ENCODE peak calls at places on chromosomes 2 and 18, in four cellular contexts. One of them, this sample, is unnamed.
A peak's percentile ranks its signal among the peaks of the same experiment; 100 is the strongest.

GRCh38 chr2:71933467-71934319 is 214.0 kb downstream of the CYP26B1 start:
- DNase-seq in lower lobe of right lung: no peak
- DNase-seq in PC-3: peak; percentile 39
- DNase-seq in HCT116: peak; percentile 28
- DNase-seq in this sample: no peak

GRCh38 chr18:50277935-50278334 is 3.4 kb downstream of the MBD1 start:
- DNase-seq in lower lobe of right lung: no peak
- DNase-seq in PC-3: peak; percentile 45
- DNase-seq in HCT116: no peak
- DNase-seq in this sample: peak; percentile 72

GRCh38 chr18:58669731-58670379 is 1.4 kb upstream of the MALT1 start:
- DNase-seq in lower lobe of right lung: no peak
- DNase-seq in PC-3: peak; percentile 95
- DNase-seq in HCT116: peak; percentile 78
- DNase-seq in this sample: peak; percentile 63

GRCh38 chr2:40554665-40555294 is 102.9 kb upstream of the SLC8A1 start:
- DNase-seq in lower lobe of right lung: peak; percentile 46
- DNase-seq in PC-3: peak; percentile 81
- DNase-seq in HCT116: peak; percentile 27
- DNase-seq in this sample: peak; percentile 15

GRCh38 chr2:226378733-226379132 is 420.9 kb downstream of the IRS1 start:
- DNase-seq in lower lobe of right lung: no peak
- DNase-seq in PC-3: peak; percentile 81
- DNase-seq in HCT116: no peak
- DNase-seq in this sample: no peak

GRCh38 chr2:145931836-145932352 is 1412.0 kb upstream of the ZEB2 start:
- DNase-seq in lower lobe of right lung: no peak
- DNase-seq in PC-3: no peak
- DNase-seq in HCT116: no peak
- DNase-seq in this sample: no peak

GRCh38 chr2:218566296-218566695 is 1.9 kb downstream of the USP37 start:
- DNase-seq in lower lobe of right lung: no peak
- DNase-seq in PC-3: no peak
- DNase-seq in HCT116: no peak
- DNase-seq in this sample: no peak

GRCh38 chr18:28801876-28802275 is 624.9 kb upstream of the CDH2 start:
- DNase-seq in lower lobe of right lung: no peak
- DNase-seq in PC-3: no peak
- DNase-seq in HCT116: no peak
- DNase-seq in this sample: no peak

GRCh38 chr2:186129767-186130581 is 356.1 kb upstream of the ZC3H15 start:
- DNase-seq in lower lobe of right lung: no peak
- DNase-seq in PC-3: peak; percentile 87
- DNase-seq in HCT116: peak; percentile 42
- DNase-seq in this sample: no peak
- H3K27ac ChIP-seq in lower lobe of right lung: no peak overlapping the region
- H3K27ac ChIP-seq in PC-3: peak overlapping the region; percentile 87
- H3K27ac ChIP-seq in HCT116: peak overlapping the region; percentile 18
- H3K27ac ChIP-seq in this sample: no peak overlapping the region

DNA sequence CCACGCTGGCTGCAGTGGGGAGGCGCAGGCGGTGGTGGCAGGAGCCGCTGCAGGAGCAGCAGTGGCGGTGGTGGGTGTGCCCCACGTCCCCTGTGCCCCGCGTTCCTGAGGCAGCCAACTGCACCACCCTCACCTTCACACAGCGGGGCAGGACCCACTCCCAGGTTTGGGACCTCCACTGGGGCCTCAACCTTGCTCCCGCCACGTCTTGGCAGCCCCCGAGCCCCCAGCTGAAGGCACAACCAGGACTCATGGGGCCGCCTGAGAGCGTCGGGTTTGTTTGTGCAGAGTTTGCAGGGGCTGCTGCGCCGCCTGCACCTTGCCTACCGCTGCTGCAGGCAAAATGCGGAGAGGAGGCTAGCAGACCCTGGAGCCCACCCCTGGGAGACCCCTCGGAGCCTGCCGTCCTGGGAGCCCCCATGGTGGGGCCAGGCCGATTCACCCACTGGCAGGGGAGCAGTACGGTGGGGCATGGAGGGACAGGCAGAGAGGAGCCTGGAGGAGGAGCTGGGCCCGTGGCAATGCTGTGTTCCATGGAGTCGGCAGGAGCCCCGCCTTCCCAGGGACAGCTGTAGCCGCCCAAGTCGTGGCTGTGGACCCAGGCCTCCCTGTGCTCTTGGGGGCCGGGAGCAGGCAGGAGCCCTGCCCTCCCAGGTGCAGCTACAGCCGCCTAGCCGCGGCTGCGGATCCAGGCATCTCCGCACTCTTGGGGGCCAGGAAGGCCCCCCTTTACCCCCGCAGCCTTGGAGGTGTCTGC is 14.7 kb upstream of the EML6 start:
- DNase-seq in lower lobe of right lung: peak; percentile 60
- DNase-seq in PC-3: no peak
- DNase-seq in HCT116: no peak
- DNase-seq in this sample: no peak
- TF ChIP-seq CTCF in lower lobe of right lung: no peak
- TF ChIP-seq CTCF in PC-3: no peak
- TF ChIP-seq CTCF in HCT116: no peak
- TF ChIP-seq CTCF in this sample: no peak

GRCh38 chr2:54617409-54617808 is 106.1 kb upstream of the EML6 start:
- DNase-seq in lower lobe of right lung: no peak
- DNase-seq in PC-3: no peak
- DNase-seq in HCT116: no peak
- DNase-seq in this sample: no peak

GRCh38 chr2:54615832-54616534 is 107.5 kb upstream of the EML6 start:
- DNase-seq in lower lobe of right lung: no peak
- DNase-seq in PC-3: no peak
- DNase-seq in HCT116: no peak
- DNase-seq in this sample: no peak

GRCh38 chr2:54619660-54620231 is 103.7 kb upstream of the EML6 start:
- DNase-seq in lower lobe of right lung: no peak
- DNase-seq in PC-3: no peak
- DNase-seq in HCT116: no peak
- DNase-seq in this sample: no peak

GRCh38 chr2:54620948-54621347 is 102.5 kb upstream of the EML6 start:
- DNase-seq in lower lobe of right lung: no peak
- DNase-seq in PC-3: no peak
- DNase-seq in HCT116: no peak
- DNase-seq in this sample: no peak

DNA sequence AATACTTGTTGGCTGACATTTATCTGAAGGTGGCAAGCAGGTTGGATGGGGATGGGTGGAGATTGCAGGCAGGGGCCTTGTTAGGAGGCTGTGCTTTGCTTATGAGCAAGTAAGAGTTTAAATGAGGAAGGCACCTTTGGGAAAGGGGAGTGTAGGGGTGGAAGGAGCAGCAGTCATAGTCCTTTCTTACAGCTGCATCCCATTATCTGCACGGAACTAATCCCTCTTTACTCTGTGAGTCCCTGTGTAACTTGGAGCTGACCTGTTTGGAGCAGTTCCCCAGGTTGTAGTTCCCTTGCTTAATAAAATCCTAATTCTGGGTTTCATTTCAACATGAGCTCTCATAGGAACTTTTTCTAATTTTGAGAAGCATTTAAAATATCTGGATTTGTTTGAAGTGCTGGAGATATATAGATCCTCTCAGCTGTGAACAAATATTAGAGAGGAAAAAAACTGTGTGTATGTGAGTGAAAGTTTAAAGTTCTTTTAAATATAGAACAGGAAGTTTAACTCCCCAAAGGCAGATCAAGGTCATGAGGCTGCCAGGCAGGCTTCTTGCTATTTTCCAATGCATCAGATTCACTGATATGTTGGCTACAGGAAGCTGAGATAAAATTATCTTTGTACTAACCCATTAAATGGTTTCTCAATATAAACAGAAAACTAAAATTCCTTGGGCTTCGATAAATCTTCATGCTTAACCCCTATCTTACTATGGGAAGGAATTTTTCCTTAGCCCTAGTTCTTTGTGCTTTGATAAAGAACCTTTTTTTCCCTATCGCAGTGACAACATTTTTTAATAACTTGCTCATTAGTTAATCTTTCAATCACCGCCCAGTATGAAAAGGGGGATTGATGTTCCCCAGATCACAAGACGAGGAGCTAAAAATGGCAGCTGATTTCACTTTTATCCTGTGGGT is 104.6 kb upstream of the EML6 start:
- DNase-seq in lower lobe of right lung: no peak
- DNase-seq in PC-3: no peak
- DNase-seq in HCT116: no peak
- DNase-seq in this sample: no peak
- H3K27ac ChIP-seq in lower lobe of right lung: peak overlapping the region; percentile 37
- H3K27ac ChIP-seq in PC-3: no peak overlapping the region
- H3K27ac ChIP-seq in HCT116: no peak overlapping the region
- H3K27ac ChIP-seq in this sample: no peak overlapping the region

GRCh38 chr2:233448220-233448559 is 93.9 kb downstream of the DGKD start:
- DNase-seq in lower lobe of right lung: no peak
- DNase-seq in PC-3: peak; percentile 17
- DNase-seq in HCT116: no peak
- DNase-seq in this sample: no peak
- TF ChIP-seq CTCF in lower lobe of right lung: no peak
- TF ChIP-seq CTCF in PC-3: peak; percentile 50
- TF ChIP-seq CTCF in HCT116: peak; percentile 6
- TF ChIP-seq CTCF in this sample: no peak

DNA sequence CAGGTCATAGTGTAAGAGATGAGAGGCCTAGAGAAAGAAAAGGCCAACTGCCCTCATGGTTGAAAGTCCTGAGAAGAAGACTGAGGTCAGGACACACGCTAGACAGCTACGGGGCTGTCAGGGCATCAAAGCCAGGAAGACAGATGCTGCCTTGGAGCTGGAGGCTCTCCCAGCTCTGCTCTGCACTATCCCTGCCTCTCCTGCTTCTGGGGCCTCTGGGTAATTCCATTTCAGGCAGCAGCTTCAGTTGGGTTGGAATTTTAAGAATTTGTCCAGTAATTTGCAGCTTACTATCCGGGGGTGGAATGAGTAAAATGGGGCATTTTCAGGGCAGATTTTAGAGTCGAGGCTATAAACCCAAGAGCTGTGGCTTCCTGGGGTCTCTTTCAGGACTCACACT is 76.2 kb upstream of the CTAGE1 start:
- DNase-seq in lower lobe of right lung: no peak
- DNase-seq in PC-3: no peak
- DNase-seq in HCT116: no peak
- DNase-seq in this sample: no peak
- H3K27ac ChIP-seq in lower lobe of right lung: no peak overlapping the region
- H3K27ac ChIP-seq in PC-3: no peak overlapping the region
- H3K27ac ChIP-seq in HCT116: no peak overlapping the region
- H3K27ac ChIP-seq in this sample: no peak overlapping the region

This sample was measured in RWPE1.